ENCODE peak calls at places on chromosome 4, in ten cellular contexts. L is sciatic nerve; A is KBM-7; S is mesothelial cell of epicardium; Y is T-helper 17 cell; I is cardiac muscle cell; Z is stimulated activated naive CD4-positive, alpha-beta T cell; O is esophagus squamous epithelium; T is EH; U is Karpas-422. K is an unnamed sample.

GRCh38 chr4:85475631-85476233 is 782 bp downstream of the ARHGAP24 start:
- DNase-seq in S (peak), T (peak), I (peak), O (no peak), L (no peak), U (peak), Y (no peak), Z (no peak), A (no peak), K (no peak)

GRCh38 chr4:161893566-161893965 is 270.2 kb downstream of the FSTL5 start:
- DNase-seq in A (no peak), I (no peak), Y (no peak), O (no peak), S (no peak), U (no peak), L (no peak), Z (no peak), T (no peak), K (no peak)

GRCh38 chr4:133154725-133155124 is 5.6 kb downstream of the PCDH10 start:
- DNase-seq in L (no peak), I (peak), Y (no peak), T (peak), O (no peak), S (peak), Z (no peak), A (peak), U (peak), K (no peak)

GRCh38 chr4:55398966-55399365 is 3.2 kb downstream of the TMEM165 start:
- DNase-seq in Z (no peak), Y (no peak), U (no peak), S (no peak), I (peak), O (no peak), L (no peak), T (no peak), A (peak), K (no peak)

GRCh38 chr4:5940470-5941203 is 47.8 kb upstream of the CRMP1 start:
- DNase-seq in T (peak), L (no peak), U (peak), Y (no peak), Z (no peak), I (peak), S (no peak), A (peak), O (no peak), K (no peak)

GRCh38 chr4:34323549-34324325 is 1920.6 kb downstream of the ARAP2 start:
- DNase-seq in T (peak), I (peak), L (no peak), S (no peak), Y (no peak), O (no peak), U (no peak), A (no peak), Z (no peak), K (no peak)

GRCh38 chr4:108047199-108047598 is 57.5 kb downstream of the HADH start:
- DNase-seq in O (no peak), U (no peak), Y (no peak), I (no peak), A (no peak), T (no peak), Z (no peak), L (no peak), S (no peak), K (no peak)

GRCh38 chr4:175745340-175745739 is 66.7 kb downstream of the GPM6A start:
- DNase-seq in A (no peak), T (no peak), U (no peak), O (no peak), I (no peak), L (no peak), Z (no peak), Y (no peak), S (no peak), K (no peak)

GRCh38 chr4:113899260-113900177 is 79.9 kb downstream of the ARSJ start:
- DNase-seq in U (no peak), L (no peak), Y (no peak), S (no peak), T (no peak), O (no peak), A (no peak), I (no peak), Z (peak), K (no peak)

GRCh38 chr4:165663411-165663810 is 209.6 kb upstream of the TLL1 start:
- DNase-seq in I (peak), Z (no peak), L (no peak), U (no peak), S (no peak), A (no peak), Y (no peak), T (no peak), O (no peak), K (no peak)

GRCh38 chr4:6775746-6776145 is 6.8 kb upstream of the KIAA0232 start:
- DNase-seq in O (no peak), I (no peak), A (no peak), T (no peak), S (no peak), U (no peak), Y (no peak), L (no peak), Z (no peak), K (no peak)

GRCh38 chr4:25779021-25779420 is 83.8 kb downstream of the SEL1L3 start:
- DNase-seq in S (no peak), Y (no peak), U (no peak), Z (no peak), I (no peak), T (peak), O (no peak), L (no peak), A (no peak), K (peak)

GRCh38 chr4:145887241-145887964 is 51.2 kb downstream of the ZNF827 start:
- DNase-seq in Z (no peak), U (peak), I (peak), T (peak), L (no peak), Y (no peak), O (no peak), S (no peak), A (no peak), K (no peak)

K was measured in keratinocyte.